ENCODE peak calls at places on chromosomes 7 and 10, in five cellular contexts. T is HepG2, U is spleen, Y is body of pancreas, X is endothelial cell of umbilical vein. L is an unnamed sample.

GRCh38 chr10:79941585-79942210 is 7.2 kb downstream of the SFTPD start:
- DNase-seq in T (no peak), U (no peak), Y (no peak), X (no peak), L (no peak)

GRCh38 chr7:44980393-44981034 is 1.7 kb upstream of the MYO1G start:
- DNase-seq in T (no peak), U (peak; percentile 73), Y (no peak), X (no peak), L (no peak)

GRCh38 chr7:36303202-36304098 is 86.2 kb upstream of the ANLN start:
- DNase-seq in T (peak; percentile 59), U (no peak), Y (peak; percentile 93), X (peak; percentile 54), L (peak; percentile 96)

GRCh38 chr7:126776506-126776905 is 476.2 kb downstream of the GRM8 start:
- DNase-seq in T (no peak), U (no peak), Y (no peak), X (no peak), L (no peak)

GRCh38 chr10:70227548-70228320 is 5.5 kb downstream of the PPA1 start:
- DNase-seq in T (peak; percentile 20), U (no peak), Y (peak; percentile 20), X (no peak), L (no peak)

GRCh38 chr10:31756131-31757119 is 172.2 kb downstream of the ARHGAP12 start:
- DNase-seq in T (no peak), U (no peak), Y (no peak), X (no peak), L (no peak)

GRCh38 chr10:121577568-121577967 is 20.7 kb downstream of the FGFR2 start:
- DNase-seq in T (no peak), U (no peak), Y (no peak), X (no peak), L (no peak)

GRCh38 chr7:82183633-82184032 is 259.9 kb downstream of the CACNA2D1 start:
- DNase-seq in T (no peak), U (no peak), Y (no peak), X (no peak), L (no peak)

GRCh38 chr10:93390691-93391090 is 91.4 kb downstream of the MYOF start:
- DNase-seq in T (no peak), U (no peak), Y (no peak), X (no peak), L (no peak)

GRCh38 chr10:126062132-126063032 is 166.0 kb downstream of the FANK1 start:
- DNase-seq in T (no peak), U (no peak), Y (peak; percentile 72), X (peak; percentile 97), L (peak; percentile 63)

GRCh38 chr7:142248-142955 is 50.0 kb upstream of the FAM20C start:
- DNase-seq in T (peak; percentile 69), U (no peak), Y (peak; percentile 98), X (no peak), L (peak; percentile 97)

GRCh38 chr7:54705436-54705835 is 53.6 kb downstream of the SEC61G start:
- DNase-seq in T (no peak), U (no peak), Y (no peak), X (peak; percentile 5), L (no peak)

GRCh38 chr10:30502266-30503058 is 68.5 kb downstream of the MAP3K8 start:
- DNase-seq in T (no peak), U (peak; percentile 87), Y (peak; percentile 18), X (no peak), L (no peak)

GRCh38 chr7:28207486-28208158 is 27.0 kb upstream of the JAZF1 start:
- DNase-seq in T (no peak), U (no peak), Y (no peak), X (peak; percentile 78), L (no peak)

GRCh38 chr10:80612261-80612660 is 74.6 kb downstream of the SH2D4B start:
- DNase-seq in T (no peak), U (no peak), Y (no peak), X (no peak), L (no peak)

GRCh38 chr7:18123508-18124239 is 96.0 kb upstream of the PRPS1L1 start:
- DNase-seq in T (no peak), U (no peak), Y (no peak), X (no peak), L (no peak)

GRCh38 chr7:136325021-136325420 is 347.9 kb upstream of the MTPN start:
- DNase-seq in T (no peak), U (no peak), Y (no peak), X (no peak), L (no peak)

GRCh38 chr7:19404912-19405329 is 259.7 kb upstream of the FERD3L start:
- DNase-seq in T (no peak), U (no peak), Y (no peak), X (peak; percentile 68), L (no peak)

GRCh38 chr7:134755422-134756022 is 23.9 kb upstream of the CALD1 start:
- DNase-seq in T (no peak), U (no peak), Y (peak; percentile 16), X (peak; percentile 54), L (no peak)

GRCh38 chr10:68144709-68145108 is 35.4 kb downstream of the MYPN start:
- DNase-seq in T (no peak), U (no peak), Y (no peak), X (no peak), L (no peak)

GRCh38 chr7:143244321-143244720 is 18.9 kb upstream of the GSTK1 start:
- DNase-seq in T (no peak), U (no peak), Y (no peak), X (no peak), L (no peak)

GRCh38 chr10:86212391-86212700 is 154.2 kb downstream of the GRID1 start:
- DNase-seq in T (no peak), U (no peak), Y (no peak), X (no peak), L (peak; percentile 4)

GRCh38 chr7:95798401-95798930 is 26.1 kb downstream of the DYNC1I1 start:
- DNase-seq in T (no peak), U (no peak), Y (no peak), X (peak; percentile 89), L (no peak)

GRCh38 chr7:102306916-102307677 is 20.4 kb downstream of the SH2B2 start:
- DNase-seq in T (peak; percentile 72), U (peak; percentile 95), Y (peak; percentile 28), X (no peak), L (peak; percentile 54)

GRCh38 chr10:70109064-70109729 is 23.4 kb downstream of the AIFM2 start:
- DNase-seq in T (peak; percentile 57), U (peak; percentile 42), Y (peak; percentile 58), X (no peak), L (peak; percentile 50)

GRCh38 chr7:98283127-98283886 is 1.8 kb downstream of the BRI3 start:
- DNase-seq in T (no peak), U (peak; percentile 85), Y (peak; percentile 41), X (peak; percentile 62), L (peak; percentile 57)

GRCh38 chr10:12214763-12215218 is 18.8 kb downstream of the CDC123 start:
- DNase-seq in T (peak; percentile 39), U (no peak), Y (peak; percentile 26), X (peak; percentile 65), L (no peak)

GRCh38 chr7:106768324-106768751 is 96.7 kb upstream of the PIK3CG start:
- DNase-seq in T (no peak), U (no peak), Y (no peak), X (no peak), L (no peak)

GRCh38 chr10:68127995-68128394 is 18.7 kb downstream of the MYPN start:
- DNase-seq in T (no peak), U (no peak), Y (no peak), X (no peak), L (no peak)

GRCh38 chr7:151176401-151176800 is 8.9 kb upstream of the GBX1 start:
- DNase-seq in T (no peak), U (no peak), Y (no peak), X (no peak), L (no peak)

GRCh38 chr7:101859411-101860106 is 42.1 kb downstream of the CUX1 start:
- DNase-seq in T (no peak), U (no peak), Y (no peak), X (peak; percentile 72), L (no peak)

GRCh38 chr7:105641236-105641810 is 60.0 kb upstream of the EFCAB10 start:
- DNase-seq in T (no peak), U (no peak), Y (no peak), X (no peak), L (no peak)
- H3K27ac ChIP-seq in T (no peak overlapping the region), U (no peak overlapping the region), Y (no peak overlapping the region), X (no peak overlapping the region), L (no peak overlapping the region)

GRCh38 chr10:75234683-75235374 is 928 bp downstream of the COMTD1 start:
- DNase-seq in T (no peak), U (peak; percentile 95), Y (peak; percentile 67), X (no peak), L (no peak)

GRCh38 chr10:75236178-75236825 is 545 bp upstream of the COMTD1 start:
- DNase-seq in T (no peak), U (no peak), Y (no peak), X (no peak), L (no peak)

GRCh38 chr10:75235375-75236177 is at the start of gene COMTD1:
- DNase-seq in T (peak; percentile 87), U (peak; percentile 100), Y (peak; percentile 98), X (peak; percentile 83), L (peak; percentile 97)

GRCh38 chr10:75233444-75234016 is 2.2 kb downstream of the COMTD1 start:
- DNase-seq in T (no peak), U (peak; percentile 84), Y (no peak), X (no peak), L (no peak)

DNA sequence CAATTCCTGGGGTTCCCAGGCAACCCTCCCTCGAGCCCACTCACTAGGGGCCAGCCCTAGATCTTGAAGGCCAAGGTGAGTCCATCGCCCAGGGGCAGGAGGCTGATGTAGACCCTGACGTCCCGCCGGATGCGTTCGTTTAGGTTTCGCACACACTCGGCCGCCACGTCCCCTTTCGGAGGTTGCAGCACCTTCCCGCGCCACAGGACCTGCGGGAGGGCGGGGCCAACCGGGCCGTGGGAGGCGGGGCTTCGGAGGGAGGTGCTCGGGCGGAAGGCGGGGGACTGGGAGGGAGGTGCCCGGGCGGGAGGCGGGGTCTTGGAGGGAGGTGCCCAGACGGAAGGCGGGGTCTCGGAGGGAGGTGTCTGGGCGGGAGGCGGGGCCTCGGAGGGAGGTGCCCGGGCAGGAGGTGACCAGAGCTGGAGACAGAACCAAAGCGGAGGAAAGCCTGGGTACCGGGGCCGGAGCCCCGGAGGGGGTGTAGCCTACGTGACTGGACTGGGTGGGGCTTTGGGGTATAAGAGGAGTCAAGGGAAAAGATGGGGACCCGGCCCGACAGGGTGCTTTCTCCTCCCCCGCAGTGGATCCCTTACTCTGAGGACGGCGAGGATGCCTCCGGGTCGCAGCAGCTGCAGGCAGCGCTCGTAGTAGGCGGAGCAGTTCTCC is 1.6 kb downstream of the COMTD1 start:
- DNase-seq in T (peak; percentile 44), U (peak; percentile 100), Y (peak; percentile 99), X (peak; percentile 82), L (peak; percentile 99)
- TF ChIP-seq POLR2A in T (no peak), U (no peak), Y (peak; percentile 32), X (no peak), L (peak; percentile 46)

DNA sequence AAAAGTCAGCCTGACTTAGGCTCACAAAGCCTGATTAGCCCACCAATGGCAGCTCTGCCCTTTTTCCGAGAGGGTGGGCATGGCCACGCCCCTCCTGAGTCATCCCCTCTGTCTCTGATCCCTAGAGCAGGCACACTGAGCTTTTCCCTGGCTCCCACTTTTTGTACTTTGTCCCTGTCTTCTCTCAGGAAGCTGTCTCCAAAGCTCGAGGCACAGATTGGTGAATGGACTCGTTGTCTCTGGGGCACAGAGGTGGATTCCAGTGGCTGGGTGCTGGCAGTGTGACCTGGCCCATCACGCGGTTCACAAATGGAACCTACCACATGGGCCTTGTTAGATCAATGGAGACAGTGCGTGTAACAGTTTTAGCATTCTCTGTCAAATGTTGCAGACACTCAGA is 313.5 kb downstream of the WDR37 start:
- DNase-seq in T (peak; percentile 81), U (no peak), Y (no peak), X (no peak), L (no peak)
- TF ChIP-seq CTCF in T (no peak), U (no peak), Y (no peak), X (no peak), L (no peak)

GRCh38 chr10:98224509-98224908 is 43.5 kb downstream of the LOXL4 start:
- DNase-seq in T (no peak), U (no peak), Y (no peak), X (no peak), L (no peak)
- H3K27ac ChIP-seq in T (no peak overlapping the region), U (no peak overlapping the region), Y (no peak overlapping the region), X (no peak overlapping the region), L (no peak overlapping the region)

L was measured in right lobe of liver.